ENCODE peak calls at places on chromosomes 13 and 19, in six cellular contexts. N is AG08396; I is anterior cingulate cortex; E is iris pigment epithelial cell; H is small intestine; B is activated effector memory CD4-positive, alpha-beta T cell treated with anti-CD3 and anti-CD28 coated beads, Interleukin-2, amount 50 U/mL, for 16 hours. R is an unnamed sample.

GRCh38 chr19:39828015-39828633 is 5.8 kb downstream of the DYRK1B start:
- DNase-seq in H (no peak), N (no peak), E (no peak), I (no peak), B (peak), R (no peak)

GRCh38 chr13:102847272-102848234 is 1.7 kb downstream of the ERCC5 start:
- DNase-seq in I (no peak), H (peak), E (peak), N (no peak), B (no peak), R (no peak)

GRCh38 chr19:49442354-49442753 is 1.0 kb upstream of the SLC17A7 start:
- DNase-seq in E (no peak), H (no peak), N (no peak), B (no peak), I (peak), R (no peak)

GRCh38 chr19:10137751-10138682 is 18.3 kb upstream of the EIF3G start:
- DNase-seq in E (no peak), B (no peak), I (peak), N (no peak), H (no peak), R (peak)

GRCh38 chr13:72458701-72459100 is 268.7 kb downstream of the MZT1 start:
- DNase-seq in B (no peak), I (no peak), H (no peak), N (no peak), E (peak), R (no peak)

GRCh38 chr19:31099470-31100190 is 249.6 kb downstream of the TSHZ3 start:
- DNase-seq in B (no peak), E (no peak), N (no peak), I (no peak), H (no peak), R (no peak)

GRCh38 chr13:87872813-87873212 is 201.6 kb downstream of the SLITRK5 start:
- DNase-seq in E (no peak), N (no peak), B (no peak), H (no peak), I (no peak), R (no peak)

GRCh38 chr13:45544520-45544919 is 71.0 kb downstream of the ERICH6B start:
- DNase-seq in I (no peak), E (no peak), B (no peak), N (no peak), H (no peak), R (no peak)

R was measured in caudate nucleus.